ENCODE peak calls at places on chromosomes 11 and 22, in five cellular contexts. N, Y, W, L and E are unnamed samples.
A peak's percentile ranks its signal among the peaks of the same experiment; 100 is the strongest.

GRCh38 chr11:115222218-115222862 is 281.9 kb downstream of the CADM1 start:
- DNase-seq in N (peak; percentile 18), Y (no peak), W (peak; percentile 54), L (no peak), E (peak; percentile 2)

GRCh38 chr11:1473011-1473628 is 13.5 kb downstream of the MOB2 start:
- DNase-seq in N (no peak), Y (no peak), W (no peak), L (no peak), E (no peak)

GRCh38 chr11:78840623-78841022 is 266.0 kb upstream of the NARS2 start:
- DNase-seq in N (no peak), Y (peak; percentile 61), W (no peak), L (no peak), E (no peak)

GRCh38 chr22:44130076-44130711 is 50.5 kb upstream of the PARVG start:
- DNase-seq in N (no peak), Y (no peak), W (no peak), L (no peak), E (no peak)

GRCh38 chr22:49928571-49929552 is 10.4 kb downstream of the CRELD2 start:
- DNase-seq in N (no peak), Y (no peak), W (no peak), L (peak; percentile 79), E (no peak)

GRCh38 chr11:38952698-38953097 is 2354.7 kb upstream of the RAG2 start:
- DNase-seq in N (no peak), Y (no peak), W (no peak), L (no peak), E (no peak)

GRCh38 chr11:1876361-1877063 is 15.2 kb downstream of the PRR33 start:
- DNase-seq in N (peak; percentile 20), Y (peak; percentile 74), W (peak; percentile 80), L (peak; percentile 95), E (no peak)

GRCh38 chr11:106391771-106392412 is 314.4 kb downstream of the AASDHPPT start:
- DNase-seq in N (no peak), Y (peak; percentile 56), W (no peak), L (no peak), E (no peak)

GRCh38 chr11:44564653-44565007 is 833 bp upstream of the CD82 start:
- DNase-seq in N (peak; percentile 5), Y (peak; percentile 75), W (peak; percentile 35), L (no peak), E (peak; percentile 73)

GRCh38 chr22:29270475-29271271 is 2.6 kb downstream of the EWSR1 start:
- DNase-seq in N (no peak), Y (no peak), W (no peak), L (no peak), E (no peak)

GRCh38 chr22:46093796-46094195 is 56.5 kb upstream of the PPARA start:
- DNase-seq in N (no peak), Y (no peak), W (no peak), L (no peak), E (no peak)

GRCh38 chr11:124725719-124726105 is 14.0 kb upstream of the NRGN start:
- DNase-seq in N (no peak), Y (peak; percentile 38), W (no peak), L (no peak), E (no peak)

GRCh38 chr11:117852309-117852708 is 24.1 kb downstream of the FXYD6 start:
- DNase-seq in N (no peak), Y (no peak), W (no peak), L (no peak), E (no peak)